ENCODE peak calls at places on chromosomes 7 and 10, in nine cellular contexts. W, R, E, N, L, H, B, S and O are unnamed samples.

GRCh38 chr10:78000206-78000605 is 29.1 kb downstream of the POLR3A start:
- DNase-seq in H (no peak), L (no peak), S (no peak), W (no peak), E (no peak), B (no peak), R (no peak), N (no peak), O (no peak)

GRCh38 chr10:103781329-103782061 is 73.9 kb downstream of the SH3PXD2A start:
- DNase-seq in H (no peak), W (no peak), L (no peak), B (no peak), E (no peak), R (peak; percentile 26), N (no peak), S (peak; percentile 68), O (no peak)

GRCh38 chr10:115432188-115432819 is 339.1 kb downstream of the ATRNL1 start:
- DNase-seq in H (peak; percentile 12), N (no peak), L (no peak), B (no peak), R (no peak), E (no peak), S (peak; percentile 2), W (no peak), O (no peak)

GRCh38 chr7:111190804-111191203 is 99.9 kb downstream of the LRRN3 start:
- DNase-seq in W (no peak), S (no peak), B (no peak), R (peak; percentile 31), N (no peak), E (no peak), H (no peak), L (no peak), O (no peak)

GRCh38 chr7:134684165-134684564 is 37.5 kb downstream of the BPGM start:
- DNase-seq in B (no peak), R (no peak), E (no peak), N (no peak), L (no peak), S (no peak), H (no peak), W (no peak), O (no peak)

GRCh38 chr10:82887488-82887887 is 1012.5 kb downstream of the NRG3 start:
- DNase-seq in N (no peak), B (no peak), W (peak; percentile 42), E (no peak), H (no peak), R (no peak), S (no peak), L (no peak), O (no peak)

GRCh38 chr10:88528196-88528595 is 54.9 kb downstream of the RNLS start:
- DNase-seq in L (no peak), S (no peak), R (no peak), E (no peak), B (no peak), H (no peak), N (no peak), W (no peak), O (no peak)

GRCh38 chr10:96252730-96253129 is 18.6 kb downstream of the BLNK start:
- DNase-seq in R (no peak), W (no peak), H (no peak), S (no peak), N (no peak), L (no peak), B (no peak), E (no peak), O (no peak)

GRCh38 chr10:13787015-13787421 is 200.3 kb downstream of the PRPF18 start:
- DNase-seq in N (no peak), E (no peak), R (no peak), L (no peak), B (no peak), W (no peak), S (no peak), H (no peak), O (no peak)

GRCh38 chr10:43219848-43220247 is 47.0 kb downstream of the RASGEF1A start:
- DNase-seq in N (peak; percentile 31), S (no peak), R (no peak), E (no peak), L (no peak), B (no peak), H (peak; percentile 62), W (no peak), O (no peak)

GRCh38 chr7:143876218-143876617 is 25.8 kb downstream of the TCAF1 start:
- DNase-seq in B (no peak), S (no peak), R (peak; percentile 10), H (no peak), N (no peak), E (no peak), W (no peak), L (no peak), O (no peak)

GRCh38 chr10:93813507-93814465 is 56.0 kb downstream of the LGI1 start:
- DNase-seq in E (peak; percentile 20), H (peak; percentile 64), B (peak; percentile 28), L (peak; percentile 77), N (no peak), W (peak; percentile 59), S (peak; percentile 44), R (no peak), O (no peak)

DNA sequence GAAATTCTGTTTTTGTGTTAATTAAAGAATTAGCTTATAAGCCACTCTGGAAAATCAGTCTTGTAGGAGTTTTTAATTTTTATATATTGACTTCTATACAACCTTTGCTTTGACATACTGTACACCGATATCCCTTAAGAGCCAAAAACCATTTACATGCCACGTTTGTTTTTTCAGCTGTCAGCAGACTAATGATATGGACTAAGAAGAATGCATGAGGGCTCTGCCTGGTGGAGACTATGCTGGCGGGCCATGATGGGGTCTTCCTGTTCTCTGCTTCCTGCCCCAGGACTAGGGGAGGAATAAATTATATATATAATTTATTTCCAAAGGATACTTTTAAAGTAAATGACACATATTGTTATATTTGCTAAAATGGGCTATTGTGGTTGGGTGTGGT is 96.3 kb downstream of the CDK14 start:
- DNase-seq in W (no peak), S (no peak), R (no peak), E (no peak), B (no peak), N (no peak), L (no peak), H (no peak), O (no peak)
- H3K27ac ChIP-seq in W (no peak overlapping the region), S (no peak overlapping the region), R (no peak overlapping the region), E (no peak overlapping the region), B (no peak overlapping the region), N (no peak overlapping the region), L (no peak overlapping the region), H (no peak overlapping the region), O (no peak overlapping the region)

GRCh38 chr10:35447693-35448407 is 111.5 kb downstream of the CCNY start:
- DNase-seq in B (no peak), S (peak; percentile 30), E (no peak), W (peak; percentile 51), H (peak; percentile 40), R (peak; percentile 40), L (no peak), N (no peak), O (no peak)

GRCh38 chr10:35448687-35449662 is 112.7 kb downstream of the CCNY start:
- DNase-seq in E (peak; percentile 61), L (no peak), N (no peak), S (no peak), H (no peak), B (no peak), R (no peak), W (peak; percentile 38), O (no peak)

GRCh38 chr10:35443858-35444257 is 107.5 kb downstream of the CCNY start:
- DNase-seq in R (no peak), B (no peak), N (no peak), E (no peak), L (no peak), W (no peak), S (no peak), H (no peak), O (no peak)

GRCh38 chr10:35445150-35445884 is 109.0 kb downstream of the CCNY start:
- DNase-seq in N (no peak), E (no peak), B (no peak), L (no peak), H (no peak), R (no peak), S (no peak), W (no peak), O (no peak)

GRCh38 chr10:35446439-35446838 is 110.1 kb downstream of the CCNY start:
- DNase-seq in S (no peak), W (no peak), B (no peak), H (no peak), E (no peak), L (no peak), N (no peak), R (no peak), O (no peak)
- TF ChIP-seq EP300 in S (no peak), W (no peak), B (no peak), H (no peak), E (no peak), L (no peak), N (no peak), R (no peak), O (no peak)

DNA sequence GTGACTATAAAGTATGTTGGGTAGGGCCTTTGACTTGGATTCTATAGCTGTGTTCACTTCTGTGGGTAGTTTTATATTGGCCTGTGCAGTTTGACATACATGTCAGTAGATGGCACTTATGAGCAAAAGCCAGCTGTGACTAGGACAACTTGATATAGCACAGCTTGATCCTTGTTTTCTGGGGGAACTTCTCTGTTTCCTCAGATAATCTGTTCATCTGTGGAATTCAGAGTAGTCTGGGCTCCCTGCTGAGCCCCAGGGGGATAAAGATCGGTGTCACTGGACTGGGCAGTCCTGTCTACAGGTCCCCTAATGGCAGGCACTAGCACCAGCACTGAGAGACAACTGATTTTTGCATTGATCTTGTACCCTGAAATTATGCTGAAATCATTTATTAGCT is 25.4 kb downstream of the CYP2C9 start:
- DNase-seq in S (peak; percentile 19), R (no peak), N (no peak), H (peak; percentile 7), E (no peak), W (no peak), B (no peak), L (peak; percentile 48), O (no peak)
- TF ChIP-seq CTCF in S (peak; percentile 63), R (peak; percentile 31), N (no peak), H (peak; percentile 62), E (no peak), W (no peak), B (peak; percentile 12), L (peak; percentile 64), O (peak; percentile 20)

DNA sequence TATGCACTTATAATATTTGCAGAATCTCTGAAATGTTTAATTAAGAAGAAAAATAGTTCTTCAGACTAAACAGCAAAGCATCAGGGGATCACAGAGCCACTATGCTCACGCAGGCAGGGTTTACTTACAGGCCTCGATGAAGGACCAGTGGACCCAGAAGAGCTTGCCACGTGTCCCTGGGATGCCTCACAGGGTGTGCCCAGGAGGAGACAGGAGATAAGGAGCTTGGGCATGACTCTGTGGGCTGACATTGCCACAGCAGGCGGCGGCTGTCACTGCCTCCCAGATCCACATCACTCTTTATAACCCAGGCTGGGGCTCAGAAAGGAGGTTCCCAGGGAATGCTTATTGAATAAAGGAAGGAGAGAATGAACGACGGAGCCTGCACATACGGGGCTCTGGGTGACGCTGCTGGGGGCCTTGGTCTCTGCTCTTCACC is 45.4 kb downstream of the VIPR2 start:
- DNase-seq in W (peak; percentile 22), H (no peak), R (no peak), N (peak; percentile 33), B (no peak), L (no peak), S (no peak), E (peak; percentile 24), O (no peak)
- H3K27ac ChIP-seq in W (no peak overlapping the region), H (peak overlapping the region; percentile 44), R (no peak overlapping the region), N (no peak overlapping the region), B (no peak overlapping the region), L (no peak overlapping the region), S (no peak overlapping the region), E (peak overlapping the region; percentile 24), O (peak overlapping the region; percentile 78)